ENCODE peak calls at places on chromosome 12, in six cellular contexts. Y, K, D, T, S and X are unnamed samples.

GRCh38 chr12:4996714-4997113 is 47.0 kb upstream of the KCNA5 start:
- DNase-seq in T (no peak), Y (no peak), S (no peak), D (no peak), K (no peak), X (no peak)

GRCh38 chr12:82407481-82407880 is 49.2 kb downstream of the METTL25 start:
- DNase-seq in S (no peak), K (no peak), T (no peak), D (no peak), Y (no peak), X (no peak)

GRCh38 chr12:49489154-49489553 is 49.7 kb upstream of the KCNH3 start:
- DNase-seq in Y (no peak), K (no peak), S (no peak), T (no peak), D (no peak), X (no peak)

GRCh38 chr12:120709976-120710804 is at the start of gene UNC119B:
- DNase-seq in Y (peak; percentile 80), S (peak; percentile 49), T (no peak), D (no peak), K (no peak), X (peak; percentile 86)

GRCh38 chr12:13175499-13175898 is 21.0 kb upstream of the EMP1 start:
- DNase-seq in K (no peak), Y (no peak), S (no peak), T (no peak), D (no peak), X (no peak)

GRCh38 chr12:98828802-98829600 is 183.9 kb downstream of the APAF1 start:
- DNase-seq in S (no peak), K (no peak), T (no peak), Y (no peak), D (peak; percentile 22), X (no peak)

GRCh38 chr12:2267624-2268477 is 215.1 kb downstream of the CACNA1C start:
- DNase-seq in K (peak; percentile 53), Y (peak; percentile 4), D (no peak), T (peak; percentile 29), S (no peak), X (no peak)

GRCh38 chr12:26608706-26609105 is 224.3 kb downstream of the ITPR2 start:
- DNase-seq in Y (no peak), D (no peak), K (no peak), S (no peak), T (no peak), X (no peak)

GRCh38 chr12:116959845-116960514 is 49.2 kb downstream of the FBXW8 start:
- DNase-seq in T (no peak), D (no peak), Y (no peak), K (no peak), S (no peak), X (peak; percentile 24)

GRCh38 chr12:107631715-107632114 is 53.9 kb upstream of the PWP1 start:
- DNase-seq in K (no peak), D (peak; percentile 74), T (no peak), Y (no peak), S (no peak), X (no peak)

GRCh38 chr12:112868459-112869041 is 38.2 kb upstream of the OAS1 start:
- DNase-seq in T (no peak), Y (no peak), K (no peak), S (no peak), D (peak; percentile 21), X (no peak)

GRCh38 chr12:120687570-120688289 is 781 bp downstream of the MLEC start:
- DNase-seq in Y (no peak), K (no peak), D (no peak), T (no peak), S (peak; percentile 27), X (no peak)

GRCh38 chr12:127145929-127146789 is 1120.8 kb upstream of the TMEM132C start:
- DNase-seq in K (no peak), T (peak; percentile 8), S (peak; percentile 74), D (no peak), Y (peak; percentile 87), X (no peak)

GRCh38 chr12:20264608-20265114 is 103.7 kb upstream of the PDE3A start:
- DNase-seq in D (no peak), Y (no peak), K (no peak), S (no peak), T (no peak), X (no peak)

GRCh38 chr12:71291746-71292145 is 133.9 kb upstream of the TSPAN8 start:
- DNase-seq in T (no peak), D (no peak), K (no peak), Y (no peak), S (no peak), X (no peak)

GRCh38 chr12:18430425-18431048 is 169.2 kb downstream of the PIK3C2G start:
- DNase-seq in Y (peak; percentile 21), K (no peak), T (no peak), S (peak; percentile 54), D (peak; percentile 24), X (no peak)

GRCh38 chr12:4434721-4435425 is 10.7 kb downstream of the FGF6 start:
- DNase-seq in S (no peak), T (no peak), K (no peak), D (no peak), Y (no peak), X (no peak)

GRCh38 chr12:114777052-114777451 is 93.1 kb upstream of the TBX3 start:
- DNase-seq in S (no peak), T (no peak), Y (no peak), D (no peak), K (no peak), X (no peak)

GRCh38 chr12:101823891-101824290 is 6.9 kb downstream of the GNPTAB start:
- DNase-seq in K (no peak), Y (no peak), S (peak; percentile 31), D (peak; percentile 21), T (peak; percentile 68), X (peak; percentile 33)

DNA sequence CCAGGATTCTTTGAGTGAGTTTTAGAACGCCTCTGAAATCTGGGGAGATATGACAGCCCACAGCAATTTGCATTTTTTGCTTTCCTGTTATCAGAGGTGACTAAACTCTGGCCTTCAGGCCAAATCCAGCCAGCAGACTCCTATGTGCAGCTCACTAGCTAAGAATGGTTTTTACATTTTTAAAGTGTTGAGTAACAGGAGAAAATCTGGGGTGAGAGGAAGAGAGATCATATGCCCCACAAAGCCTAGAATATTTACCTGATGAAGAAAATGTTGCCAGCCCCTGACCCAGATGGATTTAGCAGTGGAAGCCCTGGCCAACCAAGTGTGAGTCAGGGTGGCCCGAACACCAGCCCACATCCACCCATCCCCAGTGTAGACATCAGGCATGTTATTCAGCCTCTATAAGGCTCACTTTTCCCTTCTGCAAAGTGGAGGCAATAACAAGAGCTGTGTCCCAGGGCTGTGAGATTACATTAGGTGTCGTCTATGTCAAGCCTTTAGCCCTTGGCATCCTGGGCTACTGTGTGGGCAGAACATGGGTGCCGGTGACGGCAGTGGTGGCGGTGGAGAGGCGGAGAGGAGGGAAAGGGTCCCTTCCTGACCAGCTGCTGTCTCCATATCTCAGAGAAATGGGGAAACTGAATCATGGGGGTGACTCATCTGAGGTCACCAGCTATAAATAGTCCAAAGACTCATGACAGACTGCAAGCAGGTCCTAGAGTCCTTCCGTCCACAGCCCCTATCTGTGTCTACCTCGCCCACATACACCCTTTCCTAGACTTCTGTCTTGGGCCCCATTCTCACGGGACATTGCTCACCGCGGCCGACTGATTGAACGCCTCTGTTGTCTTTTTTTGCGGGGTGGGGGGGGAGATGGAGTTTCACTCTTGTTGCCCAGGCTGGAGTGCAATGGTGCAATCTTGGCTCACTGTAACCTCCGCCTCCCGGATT is 32.6 kb upstream of the CD9 start:
- DNase-seq in D (peak; percentile 30), K (no peak), T (peak; percentile 47), S (peak; percentile 45), Y (no peak), X (no peak)
- TF ChIP-seq POLR2A in D (no peak), K (no peak), T (peak; percentile 53), S (no peak), Y (no peak), X (peak; percentile 28)

DNA sequence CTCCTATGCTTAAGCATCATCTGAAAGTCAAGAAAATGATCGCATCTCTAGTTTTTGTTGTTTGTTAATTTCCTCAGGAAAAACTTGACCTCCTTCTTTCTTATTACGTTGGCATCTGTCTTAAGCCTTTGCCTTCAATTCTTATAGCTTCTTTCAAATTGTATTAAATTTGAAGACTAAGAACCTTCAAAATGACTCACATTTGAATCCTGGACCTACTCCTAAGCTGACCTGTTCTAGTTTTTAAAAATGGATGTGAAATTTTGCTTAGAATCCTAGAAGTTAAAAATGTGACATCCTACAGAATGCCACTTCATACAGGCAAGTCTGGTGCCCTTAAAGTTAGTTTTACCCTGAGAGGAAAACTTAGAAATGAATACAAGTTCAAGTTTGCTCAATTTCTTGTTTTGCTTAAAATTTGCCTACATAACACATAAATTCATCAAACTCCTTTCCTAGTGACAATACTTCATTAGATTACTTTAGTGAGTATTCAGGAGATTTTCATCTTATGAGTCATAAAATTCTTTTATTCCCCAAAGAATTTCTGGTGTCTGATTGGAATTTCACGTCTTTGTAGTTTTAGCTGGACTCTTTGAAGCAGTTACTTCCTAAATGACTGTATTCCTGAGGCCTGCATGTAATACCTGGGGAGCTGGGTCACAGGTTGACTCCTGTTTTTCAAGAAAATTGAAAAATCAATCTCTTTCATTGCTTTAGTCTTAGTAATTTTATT is 152.3 kb downstream of the MSRB3 start:
- DNase-seq in K (no peak), S (no peak), D (peak; percentile 10), T (no peak), Y (no peak), X (no peak)
- TF ChIP-seq POLR2A in K (no peak), S (no peak), D (no peak), T (no peak), Y (no peak), X (no peak)

GRCh38 chr12:93591137-93591868 is 18.8 kb downstream of the SOCS2 start:
- DNase-seq in D (no peak), T (peak; percentile 33), Y (peak; percentile 53), S (peak; percentile 66), K (peak; percentile 64), X (no peak)
- TF ChIP-seq POLR2A in D (no peak), T (peak; percentile 68), Y (no peak), S (peak; percentile 63), K (no peak), X (no peak)

GRCh38 chr12:66188584-66189475 is at the start of gene IRAK3:
- DNase-seq in S (peak; percentile 71), D (no peak), Y (peak; percentile 63), T (peak; percentile 73), K (peak; percentile 70), X (peak; percentile 36)
- TF ChIP-seq POLR2A in S (peak; percentile 51), D (no peak), Y (peak; percentile 57), T (peak; percentile 89), K (peak; percentile 29), X (peak; percentile 41)

DNA sequence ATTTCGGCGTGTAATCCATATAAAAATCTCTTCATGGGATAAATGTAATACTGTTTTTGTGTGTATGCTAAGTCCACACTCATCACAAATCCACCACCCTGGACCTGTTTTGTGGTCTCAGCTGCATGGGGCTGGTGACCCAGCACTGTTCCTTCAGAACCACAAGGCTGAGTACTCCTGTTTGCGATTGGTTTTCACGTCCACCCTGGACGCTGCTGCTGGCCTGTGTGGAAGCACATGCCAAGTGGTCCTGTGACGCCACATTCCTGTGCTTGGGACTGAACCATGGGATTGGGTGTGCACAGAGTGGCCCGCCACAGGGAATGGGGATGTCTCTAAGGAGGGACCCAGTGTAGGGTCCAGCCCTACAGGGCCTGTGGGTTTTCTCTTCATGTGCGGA is 4.3 kb downstream of the PUS1 start:
- DNase-seq in D (no peak), T (no peak), K (no peak), Y (no peak), S (no peak), X (no peak)
- TF ChIP-seq POLR2A in D (no peak), T (no peak), K (no peak), Y (no peak), S (no peak), X (no peak)

GRCh38 chr12:32688786-32689185 is 9.7 kb downstream of the DNM1L start:
- DNase-seq in S (no peak), T (no peak), D (no peak), Y (no peak), K (no peak), X (no peak)
- TF ChIP-seq POLR2A in S (no peak), T (no peak), D (no peak), Y (no peak), K (no peak), X (no peak)